ENCODE peak calls at places on chromosomes 11 and 22, in six cellular contexts. I is upper lobe of left lung, N is sigmoid colon, V is tibial nerve, A is stomach, D is A549. E is an unnamed sample.

GRCh38 chr22:35133702-35134395 is 67.9 kb downstream of the ISX start:
- DNase-seq in I (no peak), N (no peak), V (no peak), A (no peak), D (no peak), E (no peak)

GRCh38 chr11:68924073-68924925 is 20.6 kb downstream of the IGHMBP2 start:
- DNase-seq in I (no peak), N (peak), V (no peak), A (no peak), D (no peak), E (no peak)

GRCh38 chr11:44727114-44727372 is 281 bp downstream of the TSPAN18 start:
- DNase-seq in I (no peak), N (no peak), V (no peak), A (no peak), D (no peak), E (no peak)

GRCh38 chr22:38051900-38052862 is 5.0 kb upstream of the PICK1 start:
- DNase-seq in I (peak), N (peak), V (peak), A (peak), D (peak), E (peak)

GRCh38 chr22:27597703-27598444 is 203.7 kb downstream of the MN1 start:
- DNase-seq in I (no peak), N (no peak), V (no peak), A (no peak), D (peak), E (no peak)

GRCh38 chr22:27252282-27253049 is 549.1 kb downstream of the MN1 start:
- DNase-seq in I (no peak), N (peak), V (peak), A (no peak), D (peak), E (peak)

GRCh38 chr22:20312396-20313191 is 7.3 kb downstream of the DGCR6L start:
- DNase-seq in I (peak), N (peak), V (no peak), A (peak), D (no peak), E (no peak)

GRCh38 chr11:774873-775592 is 2.3 kb downstream of the GATD1 start:
- DNase-seq in I (no peak), N (peak), V (no peak), A (no peak), D (no peak), E (peak)

GRCh38 chr11:73201249-73201648 is 16.8 kb upstream of the P2RY2 start:
- DNase-seq in I (peak), N (peak), V (peak), A (no peak), D (no peak), E (peak)

GRCh38 chr22:31575190-31575589 is 78.9 kb downstream of the SFI1 start:
- DNase-seq in I (no peak), N (no peak), V (no peak), A (no peak), D (no peak), E (no peak)

GRCh38 chr11:6298605-6299004 is 21.7 kb downstream of the CAVIN3 start:
- DNase-seq in I (peak), N (no peak), V (no peak), A (peak), D (peak), E (no peak)

GRCh38 chr22:44497218-44497903 is 672 bp downstream of the RTL6 start:
- DNase-seq in I (no peak), N (peak), V (no peak), A (no peak), D (no peak), E (peak)

GRCh38 chr11:57347336-57347735 is 9.2 kb downstream of the P2RX3 start:
- DNase-seq in I (no peak), N (no peak), V (no peak), A (no peak), D (no peak), E (no peak)

GRCh38 chr11:47850337-47850736 is 2.2 kb upstream of the NUP160 start:
- DNase-seq in I (no peak), N (no peak), V (no peak), A (no peak), D (no peak), E (no peak)

GRCh38 chr22:46894081-46894671 is 131.7 kb downstream of the TBC1D22A start:
- DNase-seq in I (no peak), N (no peak), V (no peak), A (peak), D (no peak), E (no peak)

GRCh38 chr22:28014141-28015055 is 95.3 kb upstream of the PITPNB start:
- DNase-seq in I (no peak), N (peak), V (no peak), A (no peak), D (no peak), E (peak)

GRCh38 chr22:50399751-50400331 is 56.7 kb downstream of the PPP6R2 start:
- DNase-seq in I (peak), N (no peak), V (no peak), A (peak), D (peak), E (no peak)

GRCh38 chr11:1771273-1771672 is 7.5 kb upstream of the CTSD start:
- DNase-seq in I (peak), N (no peak), V (no peak), A (peak), D (no peak), E (no peak)

GRCh38 chr11:925496-926301 is at the start of gene AP2A2:
- DNase-seq in I (peak), N (peak), V (peak), A (peak), D (peak), E (peak)

GRCh38 chr11:27237641-27238040 is 125.4 kb downstream of the CCDC34 start:
- DNase-seq in I (no peak), N (peak), V (no peak), A (no peak), D (no peak), E (no peak)

GRCh38 chr11:131609317-131609716 is 238.9 kb downstream of the NTM start:
- DNase-seq in I (no peak), N (no peak), V (no peak), A (no peak), D (no peak), E (no peak)

GRCh38 chr11:1532606-1533341 is 39.3 kb downstream of the DUSP8 start:
- DNase-seq in I (no peak), N (no peak), V (no peak), A (no peak), D (no peak), E (no peak)

GRCh38 chr11:128627666-128628342 is 40.4 kb upstream of the ETS1 start:
- DNase-seq in I (no peak), N (no peak), V (no peak), A (no peak), D (no peak), E (no peak)

GRCh38 chr11:101401245-101401644 is 182.6 kb downstream of the TRPC6 start:
- DNase-seq in I (no peak), N (no peak), V (no peak), A (no peak), D (no peak), E (no peak)

GRCh38 chr22:32926600-32926999 is 125.1 kb downstream of the TIMP3 start:
- DNase-seq in I (no peak), N (no peak), V (peak), A (no peak), D (peak), E (no peak)

GRCh38 chr22:22237521-22237920 is 7.1 kb upstream of the VPREB1 start:
- DNase-seq in I (no peak), N (no peak), V (no peak), A (no peak), D (no peak), E (no peak)

GRCh38 chr11:69907611-69908010 is 88.4 kb upstream of the FGF3 start:
- DNase-seq in I (no peak), N (no peak), V (no peak), A (no peak), D (no peak), E (no peak)

GRCh38 chr11:14234446-14234845 is 124.5 kb downstream of the RRAS2 start:
- DNase-seq in I (no peak), N (no peak), V (no peak), A (no peak), D (no peak), E (no peak)

GRCh38 chr22:37431811-37432707 is 4.8 kb upstream of the ELFN2 start:
- DNase-seq in I (no peak), N (no peak), V (no peak), A (no peak), D (peak), E (no peak)

GRCh38 chr11:118241191-118242098 is 10.7 kb downstream of the MPZL3 start:
- DNase-seq in I (peak), N (no peak), V (no peak), A (peak), D (no peak), E (no peak)

GRCh38 chr11:131595812-131596211 is 225.4 kb downstream of the NTM start:
- DNase-seq in I (no peak), N (no peak), V (no peak), A (no peak), D (no peak), E (no peak)

GRCh38 chr11:3000032-3000961 is 8.2 kb upstream of the NAP1L4 start:
- DNase-seq in I (peak), N (peak), V (no peak), A (peak), D (no peak), E (peak)

GRCh38 chr11:12893787-12894672 is 115.1 kb upstream of the RASSF10 start:
- DNase-seq in I (peak), N (peak), V (peak), A (peak), D (peak), E (peak)

GRCh38 chr11:10688401-10688800 is 5.2 kb downstream of the IRAG1 start:
- DNase-seq in I (no peak), N (no peak), V (no peak), A (no peak), D (no peak), E (no peak)

DNA sequence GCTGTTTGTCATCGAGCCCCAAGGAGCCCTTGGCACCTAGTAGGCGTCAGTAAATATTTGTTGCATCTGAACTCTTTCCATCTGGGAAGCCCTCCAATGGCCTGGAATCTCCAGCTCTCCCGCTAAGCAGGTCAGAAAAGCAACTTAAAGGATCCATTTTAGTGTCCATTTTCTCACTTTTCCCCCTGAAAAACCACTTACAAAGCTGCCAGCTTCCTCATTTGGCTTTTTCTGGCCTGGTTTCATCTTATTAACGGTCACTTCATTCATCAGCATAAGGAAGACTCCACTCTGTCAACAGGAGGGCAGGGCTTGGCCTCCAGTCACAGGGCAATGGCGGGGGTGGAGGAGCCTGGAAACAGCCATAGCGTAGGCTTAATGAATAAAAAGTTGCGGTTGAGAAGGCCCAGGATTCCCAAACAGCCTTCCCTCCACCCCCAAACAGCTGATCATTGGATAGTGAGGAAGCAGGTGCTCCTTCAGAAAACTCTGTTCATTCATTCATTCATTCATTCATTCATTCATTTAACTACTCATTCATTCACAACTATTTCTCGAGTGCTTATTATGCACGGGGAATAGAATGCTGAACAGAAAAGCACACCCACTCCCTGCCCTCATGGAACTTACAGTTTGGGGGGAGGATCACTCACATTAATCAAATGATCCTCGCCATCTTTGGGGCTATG is 104.5 kb upstream of the RCN1 start:
- DNase-seq in I (no peak), N (no peak), V (no peak), A (no peak), D (no peak), E (no peak)
- TF ChIP-seq EP300 in I (no peak), N (no peak), V (no peak), A (no peak), D (no peak), E (no peak)

GRCh38 chr11:62545437-62546243 is 966 bp downstream of the AHNAK start:
- DNase-seq in I (peak), N (peak), V (peak), A (peak), D (peak), E (peak)
- TF ChIP-seq EP300 in I (no peak), N (peak), V (peak), A (no peak), D (no peak), E (no peak)

GRCh38 chr22:24205438-24206189 is 24.3 kb downstream of the SUSD2 start:
- DNase-seq in I (peak), N (no peak), V (no peak), A (no peak), D (no peak), E (no peak)

GRCh38 chr22:24207264-24208011 is 26.2 kb downstream of the SUSD2 start:
- DNase-seq in I (no peak), N (no peak), V (no peak), A (no peak), D (no peak), E (no peak)

GRCh38 chr22:24209016-24209415 is 27.7 kb downstream of the SUSD2 start:
- DNase-seq in I (no peak), N (no peak), V (no peak), A (no peak), D (no peak), E (no peak)

GRCh38 chr22:24208012-24208749 is 26.9 kb downstream of the SUSD2 start:
- DNase-seq in I (peak), N (peak), V (peak), A (peak), D (peak), E (peak)
- TF ChIP-seq EP300 in I (no peak), N (no peak), V (peak), A (no peak), D (peak), E (no peak)

GRCh38 chr11:125431481-125431880 is 64.6 kb downstream of the FEZ1 start:
- DNase-seq in I (no peak), N (no peak), V (no peak), A (no peak), D (no peak), E (no peak)

GRCh38 chr11:125428486-125429173 is 67.4 kb downstream of the FEZ1 start:
- DNase-seq in I (no peak), N (no peak), V (no peak), A (no peak), D (no peak), E (no peak)

GRCh38 chr11:125429807-125430678 is 66.0 kb downstream of the FEZ1 start:
- DNase-seq in I (no peak), N (no peak), V (no peak), A (no peak), D (no peak), E (no peak)

GRCh38 chr11:125431009-125431408 is 65.1 kb downstream of the FEZ1 start:
- DNase-seq in I (no peak), N (no peak), V (no peak), A (no peak), D (no peak), E (no peak)

DNA sequence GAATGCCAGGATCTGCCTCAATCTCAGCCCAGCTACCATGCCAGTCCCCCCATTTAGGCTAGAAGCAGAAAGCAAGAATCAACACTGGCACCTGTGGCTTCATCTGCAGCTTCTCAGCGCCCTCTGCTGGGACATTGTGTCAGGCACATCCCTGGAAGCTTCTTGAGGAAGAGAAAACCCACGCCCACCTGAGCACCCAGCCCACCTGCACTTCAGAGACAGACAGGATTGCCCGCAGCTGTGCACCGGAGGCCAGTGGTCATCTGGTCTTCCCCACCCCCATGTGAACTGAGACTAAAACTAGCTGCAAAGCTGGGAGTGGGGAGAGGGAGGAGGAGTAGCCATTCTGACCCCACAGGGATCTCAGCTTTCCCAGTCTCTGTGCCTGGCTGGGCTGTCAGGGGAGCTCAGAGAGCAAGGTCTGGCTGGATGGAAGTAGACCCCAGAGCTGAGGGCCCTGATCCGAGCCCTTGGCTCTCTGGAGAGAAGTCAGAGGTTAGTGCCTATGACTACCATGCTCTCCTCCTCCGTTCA is 66.8 kb downstream of the FEZ1 start:
- DNase-seq in I (no peak), N (no peak), V (peak), A (peak), D (peak), E (peak)
- TF ChIP-seq EP300 in I (no peak), N (no peak), V (no peak), A (no peak), D (no peak), E (no peak)

GRCh38 chr11:8192896-8193209 is 24.0 kb upstream of the RIC3 start:
- DNase-seq in I (no peak), N (no peak), V (no peak), A (no peak), D (no peak), E (no peak)
- TF ChIP-seq EP300 in I (no peak), N (no peak), V (no peak), A (no peak), D (no peak), E (no peak)

DNA sequence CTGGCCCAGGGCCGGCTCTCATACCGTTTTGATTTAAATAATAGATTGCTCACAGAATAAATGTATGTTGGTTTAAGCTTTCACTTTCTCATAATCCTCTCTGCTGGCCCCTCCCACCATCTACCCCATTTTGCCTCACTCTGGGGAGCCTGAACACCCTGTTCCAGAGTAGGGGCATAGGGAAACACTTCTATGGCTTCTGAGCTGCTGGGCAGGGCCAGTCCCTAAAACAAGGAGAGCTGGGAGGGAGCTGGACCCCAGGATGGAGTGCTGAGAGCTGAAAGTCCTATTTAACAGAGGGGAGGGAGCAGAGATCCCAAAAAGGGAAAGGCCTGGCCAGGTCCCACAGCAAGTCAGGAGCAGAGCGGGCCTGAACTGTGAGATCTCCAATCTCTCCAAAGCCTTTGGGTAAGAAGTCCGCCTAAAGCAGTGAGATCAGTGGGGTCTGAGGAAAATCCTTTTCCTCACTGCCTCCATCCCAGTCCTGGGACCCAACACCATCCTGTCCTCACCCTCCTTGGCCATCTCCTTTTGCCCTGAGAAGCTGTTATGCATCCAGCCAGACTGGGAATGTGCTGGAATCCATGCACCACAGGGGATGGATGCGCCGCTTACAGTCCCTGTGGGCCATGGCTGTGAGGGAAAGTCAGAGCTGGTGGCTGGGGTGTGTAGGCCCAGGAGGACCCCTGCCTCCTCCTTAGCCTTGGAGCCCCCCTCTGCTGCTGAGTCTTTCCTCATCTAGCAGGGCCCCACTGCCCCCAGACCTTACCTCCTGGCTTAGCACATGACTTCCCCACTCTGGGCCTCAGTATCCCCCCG is 8.7 kb downstream of the LRRC75B start:
- DNase-seq in I (no peak), N (no peak), V (no peak), A (peak), D (no peak), E (no peak)
- TF ChIP-seq EP300 in I (no peak), N (no peak), V (no peak), A (no peak), D (no peak), E (no peak)